ENCODE peak calls at places on chromosomes 12 and 14, in nine cellular contexts. Z is upper lobe of left lung, L is sigmoid colon, H is body of pancreas, T is K562, Q is stomach, C is A549, A is HepG2, P is HCT116. I is an unnamed sample. For H3K4me1, the result is how much of the 10 kb centered on the place peaks cover.

GRCh38 chr12:849192-849527 is 96.8 kb downstream of the WNK1 start:
- DNase-seq in Z (no peak), L (no peak), H (no peak), T (no peak), Q (no peak), C (no peak), A (no peak), P (no peak), I (no peak)

GRCh38 chr12:39723831-39724230 is 104.2 kb upstream of the ABCD2 start:
- DNase-seq in Z (no peak), L (no peak), H (no peak), T (no peak), Q (no peak), C (peak), A (no peak), P (no peak), I (no peak)

GRCh38 chr12:93776581-93777018 is 99.4 kb downstream of the CRADD start:
- DNase-seq in Z (no peak), L (no peak), H (no peak), T (no peak), Q (no peak), C (no peak), A (no peak), P (no peak), I (no peak)

GRCh38 chr14:61145258-61145902 is 135.8 kb downstream of the TMEM30B start:
- DNase-seq in Z (no peak), L (no peak), H (no peak), T (no peak), Q (no peak), C (no peak), A (no peak), P (no peak), I (no peak)

GRCh38 chr14:99395904-99396530 is 84.6 kb downstream of the SETD3 start:
- DNase-seq in Z (peak), L (peak), H (peak), T (no peak), Q (peak), C (no peak), A (no peak), P (peak), I (no peak)

GRCh38 chr14:35543006-35543405 is 9.0 kb downstream of the INSM2 start:
- DNase-seq in Z (no peak), L (no peak), H (no peak), T (no peak), Q (no peak), C (no peak), A (no peak), P (no peak), I (no peak)

GRCh38 chr14:97185186-97185585 is 388.0 kb downstream of the VRK1 start:
- DNase-seq in Z (no peak), L (no peak), H (no peak), T (no peak), Q (no peak), C (peak), A (no peak), P (no peak), I (peak)

GRCh38 chr12:106022568-106023012 is 116.2 kb downstream of the NUAK1 start:
- DNase-seq in Z (no peak), L (no peak), H (no peak), T (no peak), Q (no peak), C (peak), A (peak), P (no peak), I (no peak)

GRCh38 chr12:130920711-130921381 is 32.9 kb upstream of the ADGRD1 start:
- DNase-seq in Z (peak), L (peak), H (peak), T (no peak), Q (peak), C (peak), A (no peak), P (no peak), I (peak)

GRCh38 chr14:86038401-86038985 is 508.5 kb downstream of the FLRT2 start:
- DNase-seq in Z (peak), L (no peak), H (peak), T (peak), Q (peak), C (peak), A (peak), P (no peak), I (peak)

GRCh38 chr14:104690266-104690711 is 871 bp downstream of the INF2 start:
- DNase-seq in Z (peak), L (no peak), H (no peak), T (peak), Q (peak), C (no peak), A (no peak), P (no peak), I (no peak)

GRCh38 chr12:68638171-68638570 is 27.5 kb downstream of the RAP1B start:
- DNase-seq in Z (no peak), L (no peak), H (no peak), T (no peak), Q (no peak), C (no peak), A (no peak), P (no peak), I (no peak)

GRCh38 chr12:109832534-109833306 is 478 bp downstream of the TRPV4 start:
- DNase-seq in Z (no peak), L (no peak), H (peak), T (no peak), Q (no peak), C (no peak), A (no peak), P (no peak), I (no peak)

GRCh38 chr14:28677381-28677780 is 89.2 kb upstream of the FOXG1 start:
- DNase-seq in Z (no peak), L (no peak), H (no peak), T (no peak), Q (no peak), C (no peak), A (no peak), P (no peak), I (no peak)

GRCh38 chr12:12612403-12612802 is 727 bp downstream of the CREBL2 start:
- DNase-seq in Z (no peak), L (no peak), H (no peak), T (no peak), Q (no peak), C (peak), A (peak), P (no peak), I (no peak)

GRCh38 chr12:108394196-108394595 is 55.1 kb upstream of the CMKLR1 start:
- DNase-seq in Z (no peak), L (peak), H (no peak), T (no peak), Q (no peak), C (no peak), A (no peak), P (no peak), I (peak)

GRCh38 chr14:61472025-61472672 is 150.8 kb downstream of the PRKCH start:
- DNase-seq in Z (no peak), L (no peak), H (no peak), T (no peak), Q (no peak), C (peak), A (peak), P (no peak), I (no peak)

GRCh38 chr12:26172013-26172412 is 23.4 kb upstream of the SSPN start:
- DNase-seq in Z (no peak), L (no peak), H (no peak), T (no peak), Q (no peak), C (no peak), A (no peak), P (no peak), I (no peak)

GRCh38 chr14:47365248-47365647 is 310.2 kb downstream of the MDGA2 start:
- DNase-seq in Z (no peak), L (no peak), H (no peak), T (no peak), Q (no peak), C (no peak), A (no peak), P (no peak), I (peak)

GRCh38 chr14:69637503-69638030 is 26.2 kb downstream of the SUSD6 start:
- DNase-seq in Z (no peak), L (peak), H (peak), T (peak), Q (no peak), C (no peak), A (peak), P (no peak), I (no peak)

GRCh38 chr14:105532735-105533141 is 6.4 kb downstream of the TMEM121 start:
- DNase-seq in Z (no peak), L (peak), H (no peak), T (peak), Q (no peak), C (peak), A (peak), P (no peak), I (no peak)

GRCh38 chr12:7756993-7757392 is 8.0 kb upstream of the NANOGNB start:
- DNase-seq in Z (no peak), L (no peak), H (no peak), T (no peak), Q (no peak), C (no peak), A (no peak), P (no peak), I (no peak)

GRCh38 chr12:14395059-14395778 is 29.7 kb downstream of the ATF7IP start:
- DNase-seq in Z (no peak), L (no peak), H (no peak), T (no peak), Q (no peak), C (no peak), A (no peak), P (no peak), I (no peak)

GRCh38 chr12:76890407-76891143 is 11.8 kb upstream of the CSRP2 start:
- DNase-seq in Z (no peak), L (no peak), H (no peak), T (no peak), Q (no peak), C (no peak), A (no peak), P (peak), I (no peak)

GRCh38 chr14:103336191-103336590 is 2.2 kb downstream of the EIF5 start:
- DNase-seq in Z (no peak), L (no peak), H (no peak), T (no peak), Q (no peak), C (no peak), A (no peak), P (no peak), I (no peak)

GRCh38 chr14:103332143-103332919 is 1.7 kb upstream of the EIF5 start:
- DNase-seq in Z (peak), L (no peak), H (no peak), T (no peak), Q (no peak), C (peak), A (no peak), P (no peak), I (peak)

GRCh38 chr14:103337794-103338193 is 3.8 kb downstream of the EIF5 start:
- DNase-seq in Z (no peak), L (no peak), H (no peak), T (no peak), Q (no peak), C (no peak), A (no peak), P (no peak), I (no peak)

GRCh38 chr14:103333754-103334643 is at the start of gene EIF5:
- DNase-seq in Z (peak), L (peak), H (peak), T (peak), Q (peak), C (peak), A (peak), P (peak), I (peak)

GRCh38 chr14:103334644-103335603 is 887 bp downstream of the EIF5 start:
- DNase-seq in Z (peak), L (peak), H (peak), T (peak), Q (peak), C (peak), A (peak), P (no peak), I (peak)
- TF ChIP-seq POLR2A in Z (peak), L (no peak), H (no peak), T (no peak), Q (no peak), C (no peak), A (peak), P (no peak), I (no peak)

DNA sequence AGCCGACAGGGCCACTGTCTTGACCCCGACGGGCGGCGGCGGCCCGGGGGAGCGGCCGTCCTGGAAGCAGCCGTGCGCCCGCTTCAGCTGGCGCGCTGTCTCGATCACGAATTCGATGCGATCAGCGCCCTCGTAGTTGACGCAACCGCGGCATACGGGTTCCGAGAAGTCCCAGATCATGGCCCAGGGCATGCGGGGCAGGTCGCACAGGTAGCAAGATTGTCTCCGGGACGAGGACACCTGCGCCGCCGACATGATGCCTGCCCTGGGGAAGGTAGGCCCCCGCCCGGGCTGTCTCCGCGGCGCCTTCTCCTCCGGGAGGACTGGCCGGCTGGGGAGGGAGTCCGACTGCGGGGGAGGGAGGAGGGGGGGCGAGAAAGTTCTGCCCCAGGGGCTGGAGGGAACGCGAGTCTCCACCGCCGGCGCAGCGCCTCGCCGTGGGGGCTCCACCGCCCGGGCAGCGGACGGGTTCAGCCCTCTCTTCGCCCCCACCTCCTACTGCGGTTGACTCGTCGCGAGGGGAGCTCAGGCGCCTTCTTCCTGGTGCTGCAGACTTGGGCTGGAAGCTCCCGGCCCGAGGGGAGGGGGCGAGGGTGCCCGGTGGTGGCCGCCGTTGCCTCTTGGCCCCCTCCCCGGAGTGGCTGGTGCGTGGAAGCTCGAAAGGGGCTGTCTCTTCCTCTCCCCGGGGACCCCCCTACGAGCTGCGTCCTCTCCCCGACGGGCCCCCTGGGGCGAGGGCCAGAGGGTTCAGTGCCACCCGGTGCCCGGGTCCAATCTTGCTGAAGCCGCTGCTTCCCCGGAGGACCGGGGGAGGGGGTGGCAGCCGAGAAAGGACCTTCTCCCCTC is 747 bp downstream of the IRF2BPL start:
- DNase-seq in Z (peak), L (peak), H (peak), T (peak), Q (peak), C (peak), A (no peak), P (no peak), I (peak)
- H3K4me1 ChIP-seq in Z (half or more), L (half or more), H (half or more), T (half or more), Q (half or more), C (half or more), A (half or more), P (half or more), I (half or more)

DNA sequence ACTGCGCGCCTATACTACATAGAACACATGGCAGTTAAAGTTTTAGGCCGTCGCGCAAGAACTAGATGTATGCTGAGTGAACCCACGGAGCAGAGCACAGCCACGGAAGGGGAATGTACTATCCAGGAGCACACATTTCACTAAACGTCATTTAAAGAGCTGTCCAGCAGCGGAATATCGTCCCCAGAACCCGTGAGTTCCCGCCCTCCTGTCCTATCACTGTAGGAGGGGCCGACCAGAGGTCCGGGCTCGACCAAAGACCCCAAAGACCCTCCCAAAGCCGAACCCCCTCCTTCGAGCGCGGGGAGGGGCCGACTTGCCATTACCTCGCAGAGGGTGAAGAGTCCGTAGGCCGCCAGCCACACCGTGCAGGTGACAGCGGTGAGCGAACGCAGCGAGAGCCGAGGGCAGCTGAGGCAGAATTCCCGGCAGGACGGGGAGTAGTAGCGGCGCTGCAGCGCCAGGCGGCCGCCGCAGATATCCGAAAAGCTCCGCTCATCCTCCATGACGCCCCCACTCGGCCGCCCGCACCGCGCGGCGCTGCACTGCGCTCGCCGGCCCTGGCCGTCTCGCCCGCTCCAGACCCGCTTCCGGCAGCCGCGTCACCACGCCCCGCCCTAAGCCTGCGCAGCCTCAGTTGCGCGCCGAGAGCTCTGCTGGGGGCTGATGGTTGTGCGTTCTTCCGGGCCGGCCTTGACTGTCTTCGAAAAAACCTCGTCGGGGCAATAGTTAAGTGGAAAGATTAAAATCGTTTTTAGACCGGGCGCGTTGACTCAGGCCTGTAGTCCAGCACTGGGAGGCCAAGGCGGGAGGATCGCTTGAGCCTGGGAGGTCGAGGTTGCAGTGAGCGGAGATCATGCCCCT is at the start of gene PIGH:
- DNase-seq in Z (peak), L (peak), H (peak), T (peak), Q (peak), C (peak), A (peak), P (peak), I (peak)
- TF ChIP-seq POLR2A in Z (peak), L (peak), H (peak), T (peak), Q (no peak), C (peak), A (peak), P (peak), I (peak)

GRCh38 chr14:50734950-50735697 is 67.0 kb upstream of the SAV1 start:
- DNase-seq in Z (no peak), L (no peak), H (no peak), T (no peak), Q (no peak), C (no peak), A (no peak), P (no peak), I (no peak)
- H3K4me1 ChIP-seq in Z (under half), L (under half), H (under half), T (under half), Q (under half), C (under half), A (under half), P (under half), I (under half)

GRCh38 chr12:95942106-95942531 is 295 bp downstream of the CCDC38 start:
- DNase-seq in Z (no peak), L (no peak), H (no peak), T (no peak), Q (no peak), C (no peak), A (peak), P (no peak), I (no peak)

GRCh38 chr12:95940514-95940913 is 1.9 kb downstream of the CCDC38 start:
- DNase-seq in Z (no peak), L (no peak), H (no peak), T (no peak), Q (no peak), C (no peak), A (peak), P (no peak), I (no peak)

GRCh38 chr12:95943231-95943842 is at the start of gene AMDHD1:
- DNase-seq in Z (peak), L (peak), H (peak), T (no peak), Q (peak), C (peak), A (peak), P (peak), I (peak)

GRCh38 chr12:95944108-95944704 is 1.1 kb downstream of the AMDHD1 start:
- DNase-seq in Z (no peak), L (no peak), H (no peak), T (no peak), Q (no peak), C (no peak), A (no peak), P (no peak), I (no peak)

DNA sequence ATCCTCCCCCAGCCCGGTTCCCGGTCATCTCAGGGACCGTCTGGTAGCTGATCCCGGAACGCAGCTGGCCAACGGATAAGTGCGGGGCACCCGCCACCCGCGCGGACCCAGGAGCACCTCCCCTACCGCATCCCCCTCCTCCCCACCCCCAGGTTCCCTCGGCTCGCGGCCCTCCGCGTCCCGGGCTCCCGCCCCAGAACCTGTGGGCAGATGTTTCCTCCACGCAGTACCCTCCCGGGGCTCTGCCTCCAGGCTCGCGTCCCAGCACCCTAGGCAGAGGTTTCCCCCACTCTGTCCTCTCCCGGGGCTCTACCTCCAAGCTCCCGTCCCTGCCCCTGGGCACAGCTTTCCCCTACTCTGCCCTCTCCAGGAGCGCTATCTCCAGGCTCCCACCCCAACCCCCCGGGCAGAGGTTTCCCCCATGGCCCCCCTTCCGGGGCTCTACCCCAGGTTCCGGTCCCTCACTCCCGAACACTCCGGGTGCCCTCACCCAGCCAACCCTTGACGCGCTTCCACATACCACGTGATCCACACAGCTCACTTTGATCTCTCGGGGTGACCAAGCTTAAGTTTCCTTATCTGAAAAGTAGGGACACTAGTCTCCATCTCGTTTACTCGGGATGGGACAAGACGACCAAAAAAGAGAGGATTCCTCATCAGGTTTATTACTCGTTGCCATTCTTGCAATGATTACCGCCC is at the start of gene CCDC38:
- DNase-seq in Z (peak), L (peak), H (peak), T (peak), Q (peak), C (peak), A (peak), P (peak), I (peak)
- TF ChIP-seq POLR2A in Z (no peak), L (peak), H (peak), T (no peak), Q (no peak), C (peak), A (peak), P (peak), I (no peak)

I was measured in testis.